ENCODE peak calls at places on chromosomes 11 and 22, in seven cellular contexts. N, L, P, I, A, E and D are unnamed samples.

GRCh38 chr11:123247498-123247799 is 52.4 kb upstream of the CLMP start:
- DNase-seq in N (no peak), L (no peak), P (no peak), I (no peak), A (no peak), E (no peak), D (no peak)

GRCh38 chr22:33194529-33194928 is 136.3 kb upstream of the SYN3 start:
- DNase-seq in N (no peak), L (no peak), P (no peak), I (no peak), A (no peak), E (no peak), D (no peak)

GRCh38 chr11:45730014-45730413 is 64.6 kb upstream of the CHST1 start:
- DNase-seq in N (no peak), L (no peak), P (no peak), I (no peak), A (no peak), E (no peak), D (no peak)

GRCh38 chr11:83120328-83120727 is 36.6 kb upstream of the PCF11 start:
- DNase-seq in N (no peak), L (no peak), P (no peak), I (no peak), A (no peak), E (no peak), D (no peak)

GRCh38 chr11:46127150-46127638 is 5.9 kb upstream of the PHF21A start:
- DNase-seq in N (peak; percentile 85), L (peak; percentile 84), P (no peak), I (peak; percentile 93), A (peak; percentile 39), E (no peak), D (no peak)

GRCh38 chr11:24828938-24829337 is 332.1 kb downstream of the LUZP2 start:
- DNase-seq in N (no peak), L (no peak), P (no peak), I (no peak), A (no peak), E (no peak), D (no peak)

GRCh38 chr11:35364101-35364780 is 55.1 kb downstream of the SLC1A2 start:
- DNase-seq in N (no peak), L (peak; percentile 29), P (no peak), I (no peak), A (no peak), E (no peak), D (no peak)

GRCh38 chr11:64752106-64752970 is 7.4 kb downstream of the PYGM start:
- DNase-seq in N (no peak), L (no peak), P (no peak), I (no peak), A (no peak), E (no peak), D (no peak)

GRCh38 chr11:46675288-46675851 is 25.0 kb downstream of the ARHGAP1 start:
- DNase-seq in N (peak; percentile 55), L (no peak), P (no peak), I (no peak), A (no peak), E (no peak), D (no peak)

GRCh38 chr22:37848587-37849088 is 581 bp upstream of the EIF3L start:
- DNase-seq in N (peak; percentile 53), L (peak; percentile 31), P (no peak), I (peak; percentile 61), A (peak; percentile 43), E (no peak), D (no peak)

GRCh38 chr22:33056108-33056507 is 2.1 kb downstream of the SYN3 start:
- DNase-seq in N (no peak), L (no peak), P (no peak), I (no peak), A (no peak), E (no peak), D (no peak)

GRCh38 chr22:17578129-17578754 is 14.9 kb downstream of the SLC25A18 start:
- DNase-seq in N (peak; percentile 21), L (no peak), P (no peak), I (no peak), A (no peak), E (no peak), D (no peak)

GRCh38 chr11:70934999-70935768 is 317.2 kb downstream of the SHANK2 start:
- DNase-seq in N (peak; percentile 10), L (peak; percentile 28), P (no peak), I (no peak), A (no peak), E (no peak), D (no peak)

GRCh38 chr11:69413015-69413801 is 68.3 kb upstream of the LINC01488 start:
- DNase-seq in N (no peak), L (no peak), P (no peak), I (peak; percentile 40), A (no peak), E (no peak), D (no peak)

GRCh38 chr11:70029115-70029830 is 48.8 kb upstream of the ANO1 start:
- DNase-seq in N (no peak), L (no peak), P (no peak), I (no peak), A (no peak), E (no peak), D (no peak)

GRCh38 chr22:26589367-26589844 is 526 bp downstream of the TPST2 start:
- DNase-seq in N (no peak), L (no peak), P (peak; percentile 61), I (peak; percentile 39), A (peak; percentile 60), E (no peak), D (no peak)

GRCh38 chr11:90414221-90414620 is 191.4 kb upstream of the CHORDC1 start:
- DNase-seq in N (no peak), L (no peak), P (no peak), I (no peak), A (no peak), E (no peak), D (no peak)

GRCh38 chr11:18705651-18706281 is 7.2 kb downstream of the TMEM86A start:
- DNase-seq in N (no peak), L (no peak), P (no peak), I (no peak), A (peak; percentile 72), E (no peak), D (no peak)

GRCh38 chr11:3341298-3341697 is 37.6 kb downstream of the ZNF195 start:
- DNase-seq in N (peak; percentile 28), L (peak; percentile 18), P (peak; percentile 92), I (peak; percentile 82), A (peak; percentile 65), E (no peak), D (peak; percentile 43)

GRCh38 chr22:39073941-39074340 is 3.1 kb upstream of the APOBEC3G start:
- DNase-seq in N (no peak), L (no peak), P (no peak), I (no peak), A (no peak), E (no peak), D (no peak)

GRCh38 chr22:39068033-39068785 is 8.9 kb upstream of the APOBEC3G start:
- DNase-seq in N (no peak), L (no peak), P (no peak), I (no peak), A (no peak), E (no peak), D (no peak)

GRCh38 chr22:39070186-39070585 is 6.9 kb upstream of the APOBEC3G start:
- DNase-seq in N (no peak), L (no peak), P (no peak), I (no peak), A (no peak), E (no peak), D (no peak)
- H3K4me1 ChIP-seq in N (peaks cover 10% of the 10 kb centered on the region), L (peaks cover 8% of the 10 kb centered on the region), P (no peaks in the 10 kb centered on the region), I (no peaks in the 10 kb centered on the region), A (no peaks in the 10 kb centered on the region), E (peaks cover 59% of the 10 kb centered on the region), D (peaks cover 5% of the 10 kb centered on the region)

GRCh38 chr11:79940976-79941735 is 500.3 kb upstream of the TENM4 start:
- DNase-seq in N (no peak), L (no peak), P (no peak), I (no peak), A (no peak), E (no peak), D (no peak)
- TF ChIP-seq YY1 in N (no peak), L (no peak), P (no peak), I (no peak), A (no peak), E (no peak), D (no peak)

GRCh38 chr22:42056757-42057511 is 13.7 kb downstream of the NAGA start:
- DNase-seq in N (no peak), L (no peak), P (no peak), I (no peak), A (no peak), E (no peak), D (no peak)

GRCh38 chr22:42050641-42051040 is 20.0 kb downstream of the NAGA start:
- DNase-seq in N (no peak), L (no peak), P (no peak), I (no peak), A (no peak), E (no peak), D (no peak)

GRCh38 chr22:42052765-42053164 is 17.8 kb downstream of the NAGA start:
- DNase-seq in N (no peak), L (no peak), P (no peak), I (no peak), A (no peak), E (no peak), D (no peak)
- H3K4me1 ChIP-seq in N (no peaks in the 10 kb centered on the region), L (no peaks in the 10 kb centered on the region), P (no peaks in the 10 kb centered on the region), I (no peaks in the 10 kb centered on the region), A (no peaks in the 10 kb centered on the region), E (peaks cover 13% of the 10 kb centered on the region), D (no peaks in the 10 kb centered on the region)

GRCh38 chr22:35315141-35315854 is 15.6 kb downstream of the TOM1 start:
- DNase-seq in N (no peak), L (no peak), P (no peak), I (no peak), A (no peak), E (no peak), D (no peak)

GRCh38 chr22:35315855-35316745 is 16.4 kb downstream of the TOM1 start:
- DNase-seq in N (no peak), L (no peak), P (no peak), I (no peak), A (no peak), E (no peak), D (no peak)

GRCh38 chr22:35312198-35313059 is 12.7 kb downstream of the TOM1 start:
- DNase-seq in N (peak; percentile 90), L (peak; percentile 16), P (no peak), I (no peak), A (no peak), E (no peak), D (no peak)

GRCh38 chr22:35313311-35314121 is 13.8 kb downstream of the TOM1 start:
- DNase-seq in N (peak; percentile 70), L (no peak), P (no peak), I (peak; percentile 31), A (no peak), E (no peak), D (no peak)

DNA sequence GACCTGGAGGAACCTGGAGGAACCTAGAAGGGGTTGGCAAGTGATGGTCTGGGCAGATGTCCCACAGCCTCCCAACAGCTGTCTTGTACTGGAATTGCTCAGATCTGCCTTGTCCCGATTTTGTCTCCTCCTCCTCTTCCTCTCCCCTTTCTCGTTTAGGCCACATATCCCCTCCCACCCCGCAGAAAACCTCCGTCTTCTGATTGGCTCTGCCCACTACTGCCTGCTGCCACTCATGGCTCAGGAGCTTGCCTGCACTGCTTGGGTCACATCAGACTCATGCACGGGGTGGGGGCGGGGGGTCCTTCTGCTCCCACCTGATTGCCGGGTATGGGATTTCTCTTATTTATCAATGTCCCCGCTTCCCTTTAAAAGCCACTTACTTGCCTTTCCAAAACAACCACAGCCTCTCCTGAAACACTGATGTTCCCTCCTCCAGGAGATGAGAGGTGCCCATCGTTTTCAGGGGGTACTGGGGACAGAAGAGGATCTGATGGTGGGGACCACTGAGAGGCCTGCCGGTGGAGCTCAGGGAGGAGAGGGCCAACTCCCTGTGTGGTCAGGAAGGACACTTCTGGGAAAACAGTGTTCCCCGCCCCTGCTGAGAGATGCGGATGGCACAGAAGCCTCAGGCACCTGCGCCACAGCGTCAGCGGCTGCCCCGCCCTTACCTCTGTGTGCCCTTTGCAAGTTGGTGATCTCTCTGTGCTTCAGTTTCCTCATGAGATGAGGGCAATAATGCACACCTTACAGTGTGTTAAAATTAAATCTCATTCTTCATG is 14.7 kb downstream of the TOM1 start:
- DNase-seq in N (no peak), L (no peak), P (no peak), I (no peak), A (no peak), E (no peak), D (no peak)
- TF ChIP-seq YY1 in N (no peak), L (no peak), P (no peak), I (no peak), A (no peak), E (no peak), D (no peak)